ENCODE peak calls at places on chromosomes 5 and 9, in six cellular contexts. C is upper lobe of left lung; X is IMR-90; P is fibroblast of the aortic adventitia; N is CD8-positive, alpha-beta T cell; W is stomach. G is an unnamed sample.

GRCh38 chr5:107930891-107931290 is 260.2 kb upstream of the EFNA5 start:
- DNase-seq in C (no peak), X (no peak), P (no peak), N (no peak), W (no peak), G (no peak)

GRCh38 chr5:172758077-172758835 is 12.7 kb downstream of the DUSP1 start:
- DNase-seq in C (no peak), X (peak), P (peak), N (no peak), W (no peak), G (peak)

GRCh38 chr5:174344335-174344734 is 298.8 kb downstream of the NSG2 start:
- DNase-seq in C (no peak), X (no peak), P (no peak), N (no peak), W (no peak), G (no peak)

GRCh38 chr9:7906783-7907182 is 107.2 kb upstream of the DMAC1 start:
- DNase-seq in C (no peak), X (no peak), P (peak), N (no peak), W (no peak), G (no peak)

GRCh38 chr5:4185127-4185526 is 589.5 kb downstream of the IRX1 start:
- DNase-seq in C (no peak), X (no peak), P (no peak), N (no peak), W (no peak), G (no peak)

GRCh38 chr9:99851028-99851822 is 29.5 kb downstream of the NR4A3 start:
- DNase-seq in C (no peak), X (no peak), P (no peak), N (no peak), W (no peak), G (no peak)

GRCh38 chr9:5265939-5266338 is 34.7 kb downstream of the INSL4 start:
- DNase-seq in C (no peak), X (no peak), P (no peak), N (no peak), W (no peak), G (no peak)

GRCh38 chr5:45113726-45114125 is 305.0 kb downstream of the MRPS30 start:
- DNase-seq in C (no peak), X (no peak), P (no peak), N (no peak), W (no peak), G (no peak)

GRCh38 chr9:92525306-92525705 is 10.5 kb downstream of the ECM2 start:
- DNase-seq in C (no peak), X (peak), P (no peak), N (no peak), W (no peak), G (peak)

GRCh38 chr5:180982008-180982741 is 6.5 kb upstream of the BTNL3 start:
- DNase-seq in C (peak), X (no peak), P (no peak), N (no peak), W (no peak), G (no peak)

GRCh38 chr9:126752881-126753670 is 51.8 kb upstream of the ZBTB43 start:
- DNase-seq in C (no peak), X (no peak), P (no peak), N (no peak), W (no peak), G (no peak)

GRCh38 chr9:93567271-93567959 is 9.0 kb upstream of the PHF2 start:
- DNase-seq in C (no peak), X (no peak), P (peak), N (no peak), W (no peak), G (no peak)

GRCh38 chr9:134641989-134642384 is 384 bp downstream of the COL5A1 start:
- DNase-seq in C (peak), X (no peak), P (no peak), N (no peak), W (no peak), G (no peak)

GRCh38 chr5:28397502-28397941 is 1359.1 kb upstream of the CDH9 start:
- DNase-seq in C (no peak), X (no peak), P (no peak), N (no peak), W (no peak), G (peak)

GRCh38 chr5:58794875-58795274 is 212.0 kb downstream of the RAB3C start:
- DNase-seq in C (no peak), X (no peak), P (no peak), N (no peak), W (no peak), G (no peak)

GRCh38 chr9:135108801-135109500 is 21.5 kb downstream of the OLFM1 start:
- DNase-seq in C (no peak), X (no peak), P (no peak), N (no peak), W (no peak), G (no peak)

GRCh38 chr5:78113689-78114088 is 180.8 kb downstream of the AP3B1 start:
- DNase-seq in C (no peak), X (no peak), P (no peak), N (no peak), W (no peak), G (no peak)

GRCh38 chr5:126351138-126351537 is 72.1 kb upstream of the GRAMD2B start:
- DNase-seq in C (no peak), X (peak), P (peak), N (no peak), W (no peak), G (peak)

GRCh38 chr5:179699640-179700298 is 1.0 kb downstream of the CANX start:
- DNase-seq in C (no peak), X (peak), P (peak), N (no peak), W (no peak), G (peak)

GRCh38 chr5:104237574-104237973 is 675.0 kb upstream of the NUDT12 start:
- DNase-seq in C (no peak), X (no peak), P (no peak), N (no peak), W (no peak), G (no peak)

GRCh38 chr5:127754259-127754658 is 51.1 kb downstream of the CCDC192 start:
- DNase-seq in C (no peak), X (peak), P (peak), N (no peak), W (peak), G (no peak)

GRCh38 chr9:99040911-99041582 is 63.9 kb upstream of the TGFBR1 start:
- DNase-seq in C (no peak), X (peak), P (peak), N (no peak), W (no peak), G (peak)

GRCh38 chr5:173968154-173968553 is 20.8 kb upstream of the C5orf47 start:
- DNase-seq in C (no peak), X (no peak), P (no peak), N (no peak), W (no peak), G (no peak)

GRCh38 chr5:136020383-136021015 is 8.3 kb upstream of the TGFBI start:
- DNase-seq in C (no peak), X (peak), P (peak), N (no peak), W (no peak), G (peak)

GRCh38 chr9:79080536-79080935 is 491.2 kb upstream of the TLE4 start:
- DNase-seq in C (no peak), X (peak), P (no peak), N (no peak), W (no peak), G (no peak)

GRCh38 chr9:95722141-95722540 is 153.3 kb upstream of the ERCC6L2 start:
- DNase-seq in C (no peak), X (no peak), P (no peak), N (no peak), W (peak), G (no peak)

GRCh38 chr5:133321833-133322420 is 270.1 kb downstream of the HSPA4 start:
- DNase-seq in C (no peak), X (no peak), P (no peak), N (no peak), W (no peak), G (no peak)

GRCh38 chr5:24899180-24899579 is 254.4 kb upstream of the CDH10 start:
- DNase-seq in C (no peak), X (no peak), P (no peak), N (no peak), W (no peak), G (no peak)

GRCh38 chr5:36457511-36458260 is 148.7 kb upstream of the SLC1A3 start:
- DNase-seq in C (no peak), X (no peak), P (peak), N (no peak), W (no peak), G (no peak)

GRCh38 chr5:100609594-100609993 is 74.4 kb downstream of the FAM174A start:
- DNase-seq in C (no peak), X (no peak), P (no peak), N (no peak), W (no peak), G (no peak)

GRCh38 chr5:31421806-31422586 is 109.9 kb downstream of the DROSHA start:
- DNase-seq in C (no peak), X (no peak), P (peak), N (no peak), W (no peak), G (no peak)

GRCh38 chr9:36897476-36897875 is 136.6 kb downstream of the PAX5 start:
- DNase-seq in C (no peak), X (no peak), P (no peak), N (no peak), W (no peak), G (no peak)

GRCh38 chr5:55175781-55176175 is 2.8 kb upstream of the CDC20B start:
- DNase-seq in C (no peak), X (no peak), P (no peak), N (no peak), W (no peak), G (no peak)

GRCh38 chr5:55172937-55173695 is at the start of gene CDC20B:
- DNase-seq in C (peak), X (peak), P (peak), N (peak), W (peak), G (peak)

GRCh38 chr5:55177078-55177477 is 4.1 kb upstream of the CDC20B start:
- DNase-seq in C (no peak), X (no peak), P (no peak), N (no peak), W (no peak), G (no peak)

GRCh38 chr5:55173696-55174101 is 722 bp upstream of the CDC20B start:
- DNase-seq in C (no peak), X (no peak), P (no peak), N (no peak), W (no peak), G (no peak)

DNA sequence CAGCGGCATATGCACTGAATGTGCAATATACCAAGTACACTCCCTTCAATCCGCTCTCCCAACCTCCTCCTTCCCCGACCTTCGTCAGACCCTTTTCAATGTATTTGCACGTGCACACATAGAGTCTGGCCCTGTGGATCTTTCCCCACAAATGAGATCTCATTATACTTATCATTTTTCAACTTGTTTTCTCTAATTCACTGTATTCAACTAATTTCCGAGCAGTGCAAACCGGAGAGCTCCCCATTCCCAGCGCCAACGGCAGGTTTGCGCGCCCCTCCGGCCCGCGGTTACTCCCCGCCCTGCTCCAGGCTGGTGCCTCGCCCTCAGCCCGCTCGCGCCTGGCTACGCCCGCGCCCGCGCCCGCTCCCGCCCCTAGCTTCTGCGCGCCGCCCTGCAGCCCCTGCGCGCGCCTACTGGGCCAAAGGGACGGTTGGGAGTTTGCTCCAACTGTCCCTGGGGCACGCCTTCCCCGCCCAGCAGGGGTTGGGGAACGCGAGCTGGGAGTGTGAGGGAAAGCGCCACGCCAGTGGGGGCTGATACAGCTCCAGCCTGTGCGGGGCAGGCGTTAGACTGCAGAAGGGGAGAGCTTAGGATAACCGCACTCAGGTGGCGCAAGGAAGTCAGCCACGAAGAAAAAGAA is 3.3 kb upstream of the CDC20B start:
- DNase-seq in C (peak), X (no peak), P (no peak), N (no peak), W (peak), G (peak)
- TF ChIP-seq CTCF in C (no peak), X (peak), P (no peak), N (no peak), W (no peak), G (no peak)

GRCh38 chr9:112025886-112026285 is 129.3 kb downstream of the UGCG start:
- DNase-seq in C (no peak), X (no peak), P (no peak), N (no peak), W (no peak), G (no peak)
- H3K4me3 ChIP-seq in C (no peak), X (no peak), P (no peak), N (no peak), W (no peak), G (no peak)

DNA sequence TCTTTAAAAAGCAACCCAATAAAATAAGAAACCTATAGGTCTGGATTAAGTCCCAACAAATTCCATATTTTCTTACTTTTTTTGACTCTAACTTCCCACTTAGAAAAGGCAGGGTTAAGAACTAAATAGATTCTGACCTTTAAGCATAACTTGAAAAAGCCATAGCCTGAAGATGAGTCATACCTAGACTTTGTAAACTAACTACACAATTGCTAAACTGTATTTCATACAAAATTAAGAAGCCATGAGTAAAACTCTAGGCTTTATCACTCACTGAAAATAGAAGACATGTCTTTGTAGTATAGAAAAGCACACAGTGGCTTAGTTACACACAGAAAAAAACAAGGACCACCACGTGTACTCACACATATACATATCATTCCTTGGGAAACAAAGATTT is 51.5 kb downstream of the MLLT3 start:
- DNase-seq in C (no peak), X (peak), P (peak), N (no peak), W (no peak), G (peak)
- TF ChIP-seq CTCF in C (no peak), X (no peak), P (no peak), N (no peak), W (no peak), G (no peak)

GRCh38 chr5:132087176-132087575 is 13.6 kb downstream of the CSF2 start:
- DNase-seq in C (no peak), X (no peak), P (no peak), N (no peak), W (no peak), G (no peak)
- H3K4me3 ChIP-seq in C (no peak), X (no peak), P (no peak), N (no peak), W (no peak), G (no peak)